ENCODE peak calls at places on chromosomes 16 and 17, in eight cellular contexts. Z is endothelial cell, H is BE2C, V is GM23338, T is stomach, X is mesothelial cell of epicardium, P is neural progenitor cell, W is heart left ventricle. F is an unnamed sample.

GRCh38 chr16:66270333-66270927 is 96.1 kb upstream of the CDH5 start:
- DNase-seq in P (peak; percentile 86), V (peak; percentile 87), H (peak; percentile 85), T (peak; percentile 68), W (peak; percentile 72), X (peak; percentile 93), Z (peak; percentile 89), F (peak; percentile 57)

GRCh38 chr17:77528516-77529327 is 388.0 kb downstream of the SEC14L1 start:
- DNase-seq in Z (peak; percentile 45), H (peak; percentile 89), V (peak; percentile 87), X (peak; percentile 78), W (peak; percentile 34), P (peak; percentile 86), T (no peak), F (no peak)

GRCh38 chr16:72657791-72658190 is 390.1 kb downstream of the ZFHX3 start:
- DNase-seq in Z (no peak), H (no peak), W (no peak), V (no peak), T (no peak), P (no peak), X (no peak), F (no peak)

GRCh38 chr17:44901323-44901965 is 2.2 kb upstream of the EFTUD2 start:
- DNase-seq in H (no peak), P (no peak), X (no peak), Z (no peak), W (no peak), V (no peak), T (no peak), F (peak; percentile 63)

GRCh38 chr17:27294689-27295630 is 1.0 kb downstream of the WSB1 start:
- DNase-seq in W (peak; percentile 64), T (peak; percentile 61), P (peak; percentile 82), V (peak; percentile 87), X (no peak), Z (peak; percentile 30), H (peak; percentile 15), F (peak; percentile 95)

GRCh38 chr17:1446201-1446600 is 9.8 kb downstream of the CRK start:
- DNase-seq in P (no peak), H (no peak), W (no peak), T (no peak), Z (no peak), X (no peak), V (no peak), F (no peak)

GRCh38 chr17:17063546-17064122 is 21.4 kb downstream of the MPRIP start:
- DNase-seq in V (no peak), P (no peak), W (peak; percentile 58), H (no peak), X (no peak), T (peak; percentile 39), Z (no peak), F (peak; percentile 46)

GRCh38 chr16:9919460-9919859 is 262.8 kb downstream of the GRIN2A start:
- DNase-seq in Z (no peak), P (no peak), W (no peak), H (no peak), V (no peak), T (no peak), X (no peak), F (no peak)

GRCh38 chr17:28997811-28998210 is 8.0 kb downstream of the SEZ6 start:
- DNase-seq in Z (no peak), V (no peak), T (no peak), H (no peak), P (no peak), X (no peak), W (no peak), F (no peak)

GRCh38 chr17:31815212-31815611 is 43.8 kb downstream of the COPRS start:
- DNase-seq in X (no peak), T (no peak), W (no peak), V (no peak), Z (no peak), H (no peak), P (no peak), F (no peak)

GRCh38 chr16:77739493-77739892 is 17.2 kb downstream of the NUDT7 start:
- DNase-seq in V (no peak), Z (no peak), T (no peak), W (no peak), P (no peak), X (no peak), H (no peak), F (peak; percentile 9)
- TF ChIP-seq CTCF in V (no peak), Z (no peak), T (no peak), W (no peak), P (no peak), X (no peak), H (no peak), F (no peak)

GRCh38 chr17:49861150-49861884 is 13.4 kb upstream of the TAC4 start:
- DNase-seq in W (no peak), T (no peak), X (peak; percentile 65), V (peak; percentile 68), Z (peak; percentile 46), P (peak; percentile 78), H (peak; percentile 45), F (peak; percentile 45)
- TF ChIP-seq CTCF in W (peak; percentile 80), T (peak; percentile 88), X (peak; percentile 89), V (peak; percentile 94), Z (peak; percentile 86), P (peak; percentile 99), H (peak; percentile 89), F (peak; percentile 73)

GRCh38 chr17:59533694-59534093 is 31.7 kb upstream of the DHX40 start:
- DNase-seq in V (no peak), X (no peak), P (no peak), H (no peak), T (no peak), W (no peak), Z (no peak), F (no peak)

GRCh38 chr17:59538195-59538909 is 27.1 kb upstream of the DHX40 start:
- DNase-seq in W (no peak), Z (no peak), T (no peak), X (no peak), V (no peak), H (no peak), P (no peak), F (no peak)

GRCh38 chr17:59530561-59530960 is 34.8 kb upstream of the DHX40 start:
- DNase-seq in Z (no peak), H (no peak), W (no peak), P (no peak), X (no peak), V (no peak), T (no peak), F (no peak)

DNA sequence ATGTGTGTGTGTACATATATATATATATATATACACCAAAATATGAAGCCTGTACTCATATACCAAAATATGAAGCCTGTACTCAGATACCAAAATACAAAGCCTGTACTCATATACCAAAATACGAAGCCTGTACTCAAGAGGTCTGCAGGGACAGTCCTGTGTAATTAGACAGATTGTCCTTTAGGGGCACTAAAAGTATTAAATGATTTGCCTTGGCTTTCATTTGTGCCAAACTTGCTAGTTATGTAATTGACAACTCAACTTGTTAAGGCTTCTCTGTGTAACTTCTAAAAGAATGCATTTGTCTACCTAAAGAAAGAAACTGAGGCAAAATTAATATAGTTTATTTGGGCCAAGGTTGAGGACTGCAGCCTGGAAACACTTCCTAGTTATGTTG is 30.8 kb upstream of the DHX40 start:
- DNase-seq in Z (no peak), P (peak; percentile 8), T (no peak), X (no peak), V (peak; percentile 31), H (no peak), W (no peak), F (no peak)
- TF ChIP-seq CTCF in Z (no peak), P (peak; percentile 26), T (no peak), X (no peak), V (no peak), H (peak; percentile 35), W (peak; percentile 19), F (peak; percentile 6)

GRCh38 chr16:11482946-11483748 is 103.6 kb downstream of the LITAF start:
- DNase-seq in Z (no peak), V (no peak), W (no peak), H (no peak), X (no peak), T (no peak), P (no peak), F (no peak)

GRCh38 chr16:11484691-11485258 is 101.9 kb downstream of the LITAF start:
- DNase-seq in X (no peak), Z (peak; percentile 26), P (no peak), W (no peak), H (no peak), T (no peak), V (no peak), F (peak; percentile 58)

GRCh38 chr16:11487289-11487688 is 99.4 kb downstream of the LITAF start:
- DNase-seq in X (no peak), Z (no peak), W (no peak), V (no peak), P (no peak), H (no peak), T (no peak), F (no peak)

GRCh38 chr16:11488304-11488703 is 98.4 kb downstream of the LITAF start:
- DNase-seq in X (no peak), H (no peak), T (no peak), P (no peak), Z (no peak), W (no peak), V (no peak), F (no peak)

GRCh38 chr16:11485676-11486075 is 101.0 kb downstream of the LITAF start:
- DNase-seq in Z (no peak), V (no peak), P (no peak), H (no peak), T (no peak), X (no peak), W (no peak), F (no peak)
- TF ChIP-seq CTCF in Z (no peak), V (no peak), P (no peak), H (no peak), T (no peak), X (no peak), W (no peak), F (no peak)

GRCh38 chr17:42243493-42243982 is 32.7 kb downstream of the STAT5B start:
- DNase-seq in P (no peak), X (no peak), T (no peak), V (no peak), W (no peak), Z (no peak), H (no peak), F (no peak)
- TF ChIP-seq CTCF in P (no peak), X (no peak), T (no peak), V (no peak), W (no peak), Z (no peak), H (peak; percentile 14), F (no peak)

F was measured in cardiac fibroblast.